ENCODE peak calls at places on chromosome X, in ten cellular contexts. H is neural crest cell; U is fibroblast of mammary gland; A is GM13976; B is nephron progenitor cell; Q is CD8-positive, alpha-beta memory T cell; M is central memory CD4-positive, alpha-beta T cell; Z is Peyer's patch; J is AG04449; K is AG09309. F is an unnamed sample.

GRCh38 chrX:44306336-44306735 is 37.1 kb downstream of the EFHC2 start:
- DNase-seq in H (no peak), U (peak; percentile 19), A (no peak), B (no peak), Q (no peak), M (no peak), Z (no peak), J (no peak), K (no peak), F (no peak)

GRCh38 chrX:106752101-106752678 is 25.7 kb downstream of the RNF128 start:
- DNase-seq in H (no peak), U (peak; percentile 18), A (no peak), B (no peak), Q (no peak), M (no peak), Z (no peak), J (no peak), K (no peak), F (no peak)

GRCh38 chrX:151789179-151789800 is 54.7 kb downstream of the CNGA2 start:
- DNase-seq in H (no peak), U (peak; percentile 86), A (no peak), B (no peak), Q (no peak), M (no peak), Z (no peak), J (peak; percentile 29), K (peak; percentile 45), F (no peak)

GRCh38 chrX:49001521-49002090 is 458 bp downstream of the GRIPAP1 start:
- DNase-seq in H (peak; percentile 5), U (peak; percentile 58), A (peak; percentile 51), B (peak; percentile 11), Q (peak; percentile 71), M (peak; percentile 70), Z (no peak), J (no peak), K (no peak), F (peak; percentile 55)

GRCh38 chrX:40474205-40474626 is 106.6 kb upstream of the ATP6AP2 start:
- DNase-seq in H (peak; percentile 12), U (no peak), A (no peak), B (peak; percentile 46), Q (no peak), M (no peak), Z (no peak), J (no peak), K (no peak), F (no peak)

GRCh38 chrX:43707812-43708548 is 51.9 kb downstream of the MAOA start:
- DNase-seq in H (no peak), U (peak; percentile 74), A (no peak), B (no peak), Q (no peak), M (no peak), Z (peak; percentile 66), J (no peak), K (no peak), F (no peak)

GRCh38 chrX:18210470-18210869 is 10.2 kb downstream of the BEND2 start:
- DNase-seq in H (no peak), U (peak; percentile 25), A (no peak), B (no peak), Q (no peak), M (no peak), Z (no peak), J (no peak), K (no peak), F (no peak)

GRCh38 chrX:52574416-52575275 is 57.8 kb upstream of the XAGE1B start:
- DNase-seq in H (peak; percentile 44), U (peak; percentile 64), A (peak; percentile 41), B (peak; percentile 25), Q (peak; percentile 29), M (peak; percentile 15), Z (no peak), J (no peak), K (peak; percentile 24), F (peak; percentile 36)

GRCh38 chrX:128216364-128216763 is 164.2 kb upstream of the ACTRT1 start:
- DNase-seq in H (no peak), U (no peak), A (no peak), B (no peak), Q (no peak), M (no peak), Z (no peak), J (no peak), K (no peak), F (no peak)

GRCh38 chrX:154967603-154968002 is 54.9 kb downstream of the F8 start:
- DNase-seq in H (no peak), U (peak; percentile 35), A (no peak), B (no peak), Q (no peak), M (no peak), Z (no peak), J (no peak), K (no peak), F (no peak)

GRCh38 chrX:103628386-103629290 is at the start of gene TCEAL1:
- DNase-seq in H (peak; percentile 25), U (peak; percentile 42), A (peak; percentile 37), B (peak; percentile 46), Q (peak; percentile 50), M (peak; percentile 31), Z (peak; percentile 74), J (no peak), K (no peak), F (peak; percentile 29)

GRCh38 chrX:30973784-30974427 is 84.9 kb upstream of the TAB3 start:
- DNase-seq in H (no peak), U (no peak), A (no peak), B (no peak), Q (no peak), M (no peak), Z (no peak), J (no peak), K (no peak), F (no peak)

GRCh38 chrX:53440631-53441517 is 6.7 kb upstream of the HSD17B10 start:
- DNase-seq in H (no peak), U (peak; percentile 71), A (no peak), B (peak; percentile 3), Q (no peak), M (no peak), Z (peak; percentile 71), J (no peak), K (no peak), F (no peak)

GRCh38 chrX:79161655-79162054 is 17.2 kb downstream of the GPR174 start:
- DNase-seq in H (no peak), U (no peak), A (peak; percentile 17), B (no peak), Q (peak; percentile 79), M (peak; percentile 82), Z (no peak), J (no peak), K (no peak), F (peak; percentile 83)

GRCh38 chrX:135625995-135626394 is 87.4 kb upstream of the CT45A1 start:
- DNase-seq in H (no peak), U (peak; percentile 9), A (no peak), B (no peak), Q (no peak), M (no peak), Z (no peak), J (no peak), K (no peak), F (no peak)

GRCh38 chrX:54064564-54064963 is 20.3 kb upstream of the PHF8 start:
- DNase-seq in H (no peak), U (no peak), A (no peak), B (no peak), Q (no peak), M (no peak), Z (no peak), J (no peak), K (no peak), F (no peak)